ENCODE peak calls at places on chromosome 2, in four cellular contexts. Y is K562, U is IMR-90, J is HCT116. K is an unnamed sample.
A peak's percentile ranks its signal among the peaks of the same experiment; 100 is the strongest.

GRCh38 chr2:210167227-210167626 is 4.0 kb downstream of the KANSL1L start:
- DNase-seq in Y (no peak), U (peak; percentile 28), J (no peak), K (no peak)

GRCh38 chr2:106536490-106536889 is 49.3 kb downstream of the CD8B2 start:
- DNase-seq in Y (no peak), U (no peak), J (no peak), K (no peak)

GRCh38 chr2:9574314-9574713 is 18.7 kb upstream of the ADAM17 start:
- DNase-seq in Y (no peak), U (no peak), J (no peak), K (no peak)

GRCh38 chr2:213098612-213099011 is 52.8 kb downstream of the IKZF2 start:
- DNase-seq in Y (no peak), U (no peak), J (no peak), K (no peak)

GRCh38 chr2:136101042-136101441 is 16.9 kb downstream of the CXCR4 start:
- DNase-seq in Y (no peak), U (no peak), J (no peak), K (no peak)

GRCh38 chr2:46456789-46457188 is 22.6 kb upstream of the TMEM247 start:
- DNase-seq in Y (no peak), U (no peak), J (no peak), K (no peak)

GRCh38 chr2:231721641-231722310 is 13.5 kb downstream of the PTMA start:
- DNase-seq in Y (no peak), U (no peak), J (no peak), K (no peak)

GRCh38 chr2:47217277-47217676 is 62.2 kb upstream of the STPG4 start:
- DNase-seq in Y (no peak), U (no peak), J (no peak), K (no peak)

GRCh38 chr2:77169426-77169825 is 352.8 kb downstream of the LRRTM4 start:
- DNase-seq in Y (no peak), U (no peak), J (no peak), K (no peak)

GRCh38 chr2:3476386-3477033 is 42.8 kb downstream of the ADI1 start:
- DNase-seq in Y (no peak), U (peak; percentile 59), J (no peak), K (no peak)

GRCh38 chr2:173983414-173983871 is 18.3 kb upstream of the SP3 start:
- DNase-seq in Y (no peak), U (peak; percentile 42), J (no peak), K (no peak)

GRCh38 chr2:239464166-239465016 is 63.6 kb upstream of the HDAC4 start:
- DNase-seq in Y (no peak), U (no peak), J (no peak), K (no peak)

GRCh38 chr2:232479341-232480200 is 8.1 kb downstream of the ECEL1 start:
- DNase-seq in Y (peak; percentile 17), U (no peak), J (no peak), K (no peak)

GRCh38 chr2:230012242-230012884 is 56.4 kb downstream of the SLC16A14 start:
- DNase-seq in Y (peak; percentile 31), U (peak; percentile 43), J (no peak), K (no peak)

GRCh38 chr2:159137511-159138101 is 148.9 kb downstream of the WDSUB1 start:
- DNase-seq in Y (no peak), U (no peak), J (no peak), K (no peak)

GRCh38 chr2:225037374-225038075 is 4.7 kb downstream of the DOCK10 start:
- DNase-seq in Y (no peak), U (peak; percentile 37), J (no peak), K (peak; percentile 5)

GRCh38 chr2:231370749-231371429 is 24.6 kb upstream of the B3GNT7 start:
- DNase-seq in Y (no peak), U (no peak), J (no peak), K (no peak)

GRCh38 chr2:55838653-55839052 is 84.9 kb downstream of the EFEMP1 start:
- DNase-seq in Y (no peak), U (no peak), J (no peak), K (no peak)

GRCh38 chr2:174574657-174575056 is 22.9 kb downstream of the WIPF1 start:
- DNase-seq in Y (no peak), U (peak; percentile 62), J (no peak), K (no peak)

GRCh38 chr2:16321256-16321655 is 344.4 kb downstream of the CYRIA start:
- DNase-seq in Y (no peak), U (no peak), J (no peak), K (no peak)
- H3K4me1 ChIP-seq in Y (peaks cover 6% of the 10 kb centered on the region), U (no peaks in the 10 kb centered on the region), J (no peaks in the 10 kb centered on the region), K (no peaks in the 10 kb centered on the region)

DNA sequence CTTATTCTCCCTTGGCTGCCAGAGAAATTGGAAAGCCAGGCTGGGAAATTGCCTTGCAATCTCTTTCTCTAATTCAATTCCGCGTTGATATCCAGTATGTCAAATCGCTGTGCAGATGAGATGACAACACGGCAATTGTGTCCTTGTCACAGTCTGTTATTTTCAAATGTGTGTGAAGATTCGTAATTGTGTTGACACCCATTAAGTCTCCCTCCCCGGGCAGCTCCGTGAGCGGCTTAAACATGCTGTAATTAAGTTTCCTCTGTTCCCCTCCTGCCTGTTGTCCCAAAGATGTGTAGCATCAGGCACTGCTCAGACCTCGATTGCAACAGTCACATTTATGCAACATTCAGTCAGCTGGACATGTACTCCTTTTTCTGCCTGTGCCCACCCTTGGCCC is 209.5 kb downstream of the LPIN1 start:
- DNase-seq in Y (no peak), U (no peak), J (no peak), K (no peak)
- H3K4me2 ChIP-seq in Y (no peak overlapping the region), U (no peak overlapping the region), J (no peak overlapping the region), K (no peak overlapping the region)

DNA sequence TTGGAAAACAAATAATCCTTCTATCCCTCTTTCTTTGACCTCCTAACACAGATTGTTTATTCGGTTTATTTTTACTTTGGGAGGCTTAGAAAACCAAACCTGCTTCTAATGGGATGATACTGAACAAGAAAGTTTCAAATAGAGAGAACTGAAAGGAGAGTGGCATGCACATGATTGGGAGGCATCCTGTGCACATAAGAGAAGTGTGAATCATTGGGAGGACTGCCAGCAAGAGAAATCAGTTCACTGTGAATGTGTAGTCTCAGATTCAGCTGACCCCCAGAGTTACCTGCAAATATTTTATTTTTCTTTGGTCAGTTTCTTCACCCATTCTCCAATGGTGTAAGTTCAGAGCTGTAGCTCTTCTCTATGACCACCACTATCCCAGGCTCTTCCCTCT is 1363.2 kb upstream of the ACVR2A start:
- DNase-seq in Y (no peak), U (peak; percentile 52), J (no peak), K (no peak)
- H3K4me3 ChIP-seq in Y (no peak overlapping the region), U (no peak overlapping the region), J (no peak overlapping the region), K (no peak overlapping the region)

DNA sequence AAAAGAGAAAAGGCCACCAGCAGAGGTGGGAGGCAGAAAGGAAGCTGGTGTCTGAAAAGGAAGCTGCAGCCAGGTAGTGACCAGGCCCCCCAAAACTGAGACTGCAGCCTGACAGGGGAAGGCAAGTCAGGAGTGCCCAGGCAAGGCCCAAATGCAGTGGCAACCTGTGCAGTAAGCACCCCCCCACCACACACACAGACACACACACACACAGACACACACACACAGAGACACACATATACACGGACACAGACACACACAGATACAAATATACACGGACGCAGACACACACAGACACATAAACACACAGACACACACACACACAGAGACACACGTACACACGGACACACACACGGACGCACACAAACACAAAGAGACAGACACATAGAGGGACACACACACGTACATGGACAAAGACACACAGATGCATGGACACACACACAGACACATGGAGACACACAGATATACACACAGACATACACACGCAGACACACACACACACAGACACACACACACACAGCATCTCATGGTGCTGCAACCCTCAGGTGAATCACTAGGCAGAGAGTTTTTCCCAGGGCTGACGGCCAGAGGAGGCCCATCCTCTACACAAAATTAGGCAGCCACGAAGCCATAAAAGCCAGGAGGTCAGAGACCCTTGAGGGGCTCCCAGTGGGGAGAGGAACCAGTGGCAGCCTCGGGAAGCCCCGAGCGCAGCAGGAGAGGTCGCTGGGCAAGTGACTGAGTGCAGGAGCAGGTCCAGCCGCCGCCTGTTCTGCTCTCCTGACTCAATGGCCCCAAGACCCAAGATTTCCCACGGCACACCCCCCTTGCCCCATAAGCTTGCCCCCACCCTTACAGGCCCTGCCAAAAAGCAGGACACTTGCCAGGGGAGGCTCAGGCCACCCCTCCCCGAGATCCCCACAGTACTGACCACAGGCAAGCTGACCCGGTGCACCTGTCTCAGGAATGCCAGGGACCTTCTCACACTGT is 6.3 kb downstream of the SDC1 start:
- DNase-seq in Y (no peak), U (no peak), J (no peak), K (no peak)
- H3K4me1 ChIP-seq in Y (no peaks in the 10 kb centered on the region), U (peaks cover 22% of the 10 kb centered on the region), J (peaks cover 49% of the 10 kb centered on the region), K (peaks cover 88% of the 10 kb centered on the region)

K was measured in Karpas-422.